ENCODE peak calls at places on chromosomes 2 and 18, in four cellular contexts. C, W, A and E are unnamed samples.

GRCh38 chr2:156333951-156334495 is 1.5 kb upstream of the NR4A2 start:
- DNase-seq in C (no peak), W (peak; percentile 72), A (peak; percentile 88), E (no peak)

GRCh38 chr2:24159708-24160107 is 15.1 kb upstream of the FAM228A start:
- DNase-seq in C (no peak), W (no peak), A (no peak), E (no peak)

GRCh38 chr2:9655441-9656269 is 24.9 kb upstream of the YWHAQ start:
- DNase-seq in C (no peak), W (peak; percentile 29), A (no peak), E (no peak)

GRCh38 chr18:30334781-30335180 is 707.8 kb downstream of the DSC3 start:
- DNase-seq in C (no peak), W (no peak), A (no peak), E (no peak)

GRCh38 chr2:218569661-218570500 is 1.2 kb downstream of the CNOT9 start:
- DNase-seq in C (no peak), W (no peak), A (no peak), E (no peak)

GRCh38 chr2:159185401-159186130 is 100.9 kb downstream of the WDSUB1 start:
- DNase-seq in C (no peak), W (no peak), A (no peak), E (no peak)

GRCh38 chr2:201962766-201963555 is 70.7 kb upstream of the FZD7 start:
- DNase-seq in C (no peak), W (no peak), A (no peak), E (no peak)

GRCh38 chr2:42935692-42936631 is 143.6 kb upstream of the HAAO start:
- DNase-seq in C (no peak), W (no peak), A (no peak), E (no peak)

GRCh38 chr2:44770221-44771187 is 171.0 kb upstream of the SIX3 start:
- DNase-seq in C (no peak), W (no peak), A (no peak), E (no peak)

GRCh38 chr2:220687231-220687843 is 884.8 kb downstream of the EPHA4 start:
- DNase-seq in C (peak; percentile 57), W (peak; percentile 58), A (peak; percentile 68), E (no peak)

GRCh38 chr2:140355481-140356090 is 1575.4 kb upstream of the NXPH2 start:
- DNase-seq in C (no peak), W (no peak), A (no peak), E (no peak)

GRCh38 chr2:203396667-203397066 is 68.5 kb downstream of the ABI2 start:
- DNase-seq in C (no peak), W (no peak), A (no peak), E (no peak)

GRCh38 chr2:29042581-29043075 is 31.7 kb downstream of the PCARE start:
- DNase-seq in C (no peak), W (no peak), A (no peak), E (no peak)

GRCh38 chr2:240053173-240054155 is at the start of gene OR6B3:
- DNase-seq in C (no peak), W (no peak), A (no peak), E (no peak)

GRCh38 chr18:12336887-12337286 is 28.8 kb downstream of the TUBB6 start:
- DNase-seq in C (no peak), W (no peak), A (no peak), E (no peak)

GRCh38 chr18:23673725-23674124 is 11.0 kb upstream of the ANKRD29 start:
- DNase-seq in C (no peak), W (no peak), A (no peak), E (no peak)

GRCh38 chr2:101518470-101519172 is 43.7 kb upstream of the RFX8 start:
- DNase-seq in C (no peak), W (no peak), A (no peak), E (no peak)

GRCh38 chr2:162245737-162246136 is 2.5 kb upstream of the FAP start:
- DNase-seq in C (no peak), W (no peak), A (no peak), E (no peak)

GRCh38 chr2:213104089-213104902 is 47.1 kb downstream of the IKZF2 start:
- DNase-seq in C (no peak), W (no peak), A (no peak), E (no peak)